ENCODE peak calls at places on chromosomes 3 and 15, in five cellular contexts. U is effector CD4-positive, alpha-beta T cell; B is right lobe of liver; Q is T-helper 17 cell; N is KBM-7. C is an unnamed sample.

GRCh38 chr3:130916507-130917167 is 22.8 kb downstream of the ATP2C1 start:
- DNase-seq in U (no peak), B (no peak), Q (no peak), N (peak; percentile 14), C (no peak)

GRCh38 chr3:152644478-152644877 is 190.5 kb upstream of the P2RY1 start:
- DNase-seq in U (no peak), B (no peak), Q (no peak), N (no peak), C (no peak)

GRCh38 chr15:94395626-94396025 is 164.3 kb downstream of the MCTP2 start:
- DNase-seq in U (no peak), B (no peak), Q (no peak), N (no peak), C (no peak)

GRCh38 chr15:89383635-89384604 is 49.3 kb upstream of the POLG start:
- DNase-seq in U (no peak), B (no peak), Q (no peak), N (no peak), C (no peak)

GRCh38 chr3:192833177-192833890 is 84.3 kb downstream of the MB21D2 start:
- DNase-seq in U (no peak), B (no peak), Q (no peak), N (no peak), C (no peak)

GRCh38 chr3:188071636-188072035 is 82.3 kb upstream of the LPP start:
- DNase-seq in U (no peak), B (no peak), Q (no peak), N (no peak), C (no peak)

GRCh38 chr3:163476179-163476578 is 1602.1 kb downstream of the SI start:
- DNase-seq in U (no peak), B (no peak), Q (no peak), N (peak; percentile 11), C (no peak)

GRCh38 chr15:62565620-62566019 is 400.5 kb upstream of the C2CD4B start:
- DNase-seq in U (no peak), B (no peak), Q (no peak), N (no peak), C (no peak)

C was measured in thoracic aorta.